ENCODE peak calls at places on chromosomes 7 and 10, in five cellular contexts. One of them, this sample, is unnamed.

GRCh38 chr10:59561397-59562121 is 148.1 kb downstream of the SLC16A9 start:
- DNase-seq in stimulated activated naive CD4-positive, alpha-beta T cell: no peak
- DNase-seq in BE2C: no peak
- DNase-seq in T-helper 1 cell: no peak
- DNase-seq in NCI-H82: no peak
- DNase-seq in this sample: no peak

GRCh38 chr10:103659674-103660363 is 166.3 kb downstream of the NEURL1 start:
- DNase-seq in stimulated activated naive CD4-positive, alpha-beta T cell: peak; percentile 36
- DNase-seq in BE2C: no peak
- DNase-seq in T-helper 1 cell: peak; percentile 33
- DNase-seq in NCI-H82: no peak
- DNase-seq in this sample: no peak

GRCh38 chr10:51300617-51301350 is 226.5 kb downstream of the PRKG1 start:
- DNase-seq in stimulated activated naive CD4-positive, alpha-beta T cell: no peak
- DNase-seq in BE2C: no peak
- DNase-seq in T-helper 1 cell: no peak
- DNase-seq in NCI-H82: no peak
- DNase-seq in this sample: no peak

GRCh38 chr10:59553127-59553649 is 156.5 kb downstream of the SLC16A9 start:
- DNase-seq in stimulated activated naive CD4-positive, alpha-beta T cell: no peak
- DNase-seq in BE2C: no peak
- DNase-seq in T-helper 1 cell: no peak
- DNase-seq in NCI-H82: no peak
- DNase-seq in this sample: no peak

GRCh38 chr10:110179220-110179619 is 28.2 kb upstream of the MXI1 start:
- DNase-seq in stimulated activated naive CD4-positive, alpha-beta T cell: no peak
- DNase-seq in BE2C: no peak
- DNase-seq in T-helper 1 cell: no peak
- DNase-seq in NCI-H82: no peak
- DNase-seq in this sample: no peak

GRCh38 chr10:26389533-26389932 is 48.6 kb upstream of the APBB1IP start:
- DNase-seq in stimulated activated naive CD4-positive, alpha-beta T cell: no peak
- DNase-seq in BE2C: no peak
- DNase-seq in T-helper 1 cell: no peak
- DNase-seq in NCI-H82: no peak
- DNase-seq in this sample: no peak

GRCh38 chr10:15678851-15679250 is 40.9 kb downstream of the ITGA8 start:
- DNase-seq in stimulated activated naive CD4-positive, alpha-beta T cell: no peak
- DNase-seq in BE2C: no peak
- DNase-seq in T-helper 1 cell: no peak
- DNase-seq in NCI-H82: no peak
- DNase-seq in this sample: no peak

GRCh38 chr10:49837685-49838084 is 75.6 kb upstream of the OGDHL start:
- DNase-seq in stimulated activated naive CD4-positive, alpha-beta T cell: no peak
- DNase-seq in BE2C: no peak
- DNase-seq in T-helper 1 cell: no peak
- DNase-seq in NCI-H82: no peak
- DNase-seq in this sample: no peak

GRCh38 chr10:71927669-71928592 is 36.3 kb upstream of the CHST3 start:
- DNase-seq in stimulated activated naive CD4-positive, alpha-beta T cell: no peak
- DNase-seq in BE2C: no peak
- DNase-seq in T-helper 1 cell: no peak
- DNase-seq in NCI-H82: no peak
- DNase-seq in this sample: no peak

GRCh38 chr10:22670796-22671195 is 43.6 kb downstream of the PIP4K2A start:
- DNase-seq in stimulated activated naive CD4-positive, alpha-beta T cell: no peak
- DNase-seq in BE2C: no peak
- DNase-seq in T-helper 1 cell: no peak
- DNase-seq in NCI-H82: no peak
- DNase-seq in this sample: no peak

GRCh38 chr7:49127359-49127848 is 203.1 kb downstream of the CDC14C start:
- DNase-seq in stimulated activated naive CD4-positive, alpha-beta T cell: no peak
- DNase-seq in BE2C: no peak
- DNase-seq in T-helper 1 cell: no peak
- DNase-seq in NCI-H82: no peak
- DNase-seq in this sample: no peak

This sample was measured in SK-N-DZ.